ENCODE peak calls at places on chromosome 17, in nine cellular contexts. H is dorsolateral prefrontal cortex; K is CD8-positive, alpha-beta T cell; Z is progenitor cell of endocrine pancreas; U is RWPE2; X is OCI-LY7; E is BJ; I is esophagus squamous epithelium; A is lower leg skin. N is an unnamed sample.

GRCh38 chr17:57459286-57459915 is 203.1 kb downstream of the MSI2 start:
- DNase-seq in H (no peak), K (no peak), Z (no peak), U (no peak), X (no peak), E (no peak), I (no peak), A (no peak), N (no peak)

GRCh38 chr17:59512844-59513383 is 52.5 kb upstream of the DHX40 start:
- DNase-seq in H (no peak), K (no peak), Z (no peak), U (no peak), X (no peak), E (no peak), I (no peak), A (no peak), N (no peak)

GRCh38 chr17:59341922-59342321 is 10.5 kb downstream of the YPEL2 start:
- DNase-seq in H (no peak), K (no peak), Z (no peak), U (no peak), X (no peak), E (no peak), I (no peak), A (no peak), N (no peak)

GRCh38 chr17:18139949-18140348 is 31.4 kb downstream of the MYO15A start:
- DNase-seq in H (no peak), K (no peak), Z (no peak), U (no peak), X (no peak), E (no peak), I (no peak), A (no peak), N (no peak)

GRCh38 chr17:60641810-60642220 is 35.8 kb upstream of the BCAS3 start:
- DNase-seq in H (peak), K (peak), Z (peak), U (no peak), X (peak), E (peak), I (no peak), A (no peak), N (peak)

GRCh38 chr17:42233994-42234393 is 39.7 kb upstream of the GHDC start:
- DNase-seq in H (no peak), K (no peak), Z (no peak), U (no peak), X (no peak), E (no peak), I (no peak), A (no peak), N (no peak)

GRCh38 chr17:22467720-22468119 is 775.4 kb downstream of the KCNJ18 start:
- DNase-seq in H (no peak), K (no peak), Z (no peak), U (no peak), X (no peak), E (no peak), I (no peak), A (peak), N (no peak)

GRCh38 chr17:58300336-58300735 is 19.6 kb upstream of the MPO start:
- DNase-seq in H (no peak), K (no peak), Z (no peak), U (peak), X (no peak), E (no peak), I (no peak), A (peak), N (peak)

GRCh38 chr17:21043296-21044232 is 753 bp upstream of the USP22 start:
- DNase-seq in H (peak), K (peak), Z (peak), U (peak), X (peak), E (peak), I (peak), A (peak), N (no peak)

GRCh38 chr17:16255481-16255901 is 38.5 kb downstream of the PIGL start:
- DNase-seq in H (peak), K (no peak), Z (no peak), U (no peak), X (no peak), E (no peak), I (no peak), A (no peak), N (no peak)

GRCh38 chr17:72876413-72876812 is 216.1 kb downstream of the SLC39A11 start:
- DNase-seq in H (no peak), K (no peak), Z (no peak), U (no peak), X (no peak), E (no peak), I (no peak), A (no peak), N (no peak)

GRCh38 chr17:55275894-55276804 is 11.4 kb downstream of the HLF start:
- DNase-seq in H (no peak), K (no peak), Z (no peak), U (no peak), X (no peak), E (no peak), I (no peak), A (no peak), N (no peak)

GRCh38 chr17:77613627-77614026 is 344.9 kb upstream of the TNRC6C start:
- DNase-seq in H (no peak), K (no peak), Z (no peak), U (peak), X (no peak), E (no peak), I (no peak), A (peak), N (no peak)

GRCh38 chr17:68302666-68303065 is 11.4 kb downstream of the ARSG start:
- DNase-seq in H (no peak), K (no peak), Z (no peak), U (no peak), X (no peak), E (no peak), I (no peak), A (no peak), N (no peak)

GRCh38 chr17:49687878-49688491 is 10.1 kb upstream of the SPOP start:
- DNase-seq in H (no peak), K (peak), Z (no peak), U (no peak), X (peak), E (no peak), I (no peak), A (peak), N (no peak)

GRCh38 chr17:29037739-29038465 is 5.0 kb upstream of the PIPOX start:
- DNase-seq in H (peak), K (no peak), Z (no peak), U (no peak), X (no peak), E (no peak), I (no peak), A (no peak), N (no peak)

GRCh38 chr17:42554250-42555121 is 1.8 kb downstream of the HSD17B1 start:
- DNase-seq in H (peak), K (peak), Z (peak), U (no peak), X (peak), E (no peak), I (no peak), A (peak), N (peak)

GRCh38 chr17:36937001-36937960 is at the start of gene LHX1:
- DNase-seq in H (peak), K (no peak), Z (no peak), U (no peak), X (no peak), E (no peak), I (no peak), A (peak), N (peak)

GRCh38 chr17:27817731-27818130 is 17.4 kb upstream of the NOS2 start:
- DNase-seq in H (no peak), K (no peak), Z (no peak), U (no peak), X (no peak), E (no peak), I (no peak), A (no peak), N (no peak)

GRCh38 chr17:33778505-33779398 is 476.3 kb upstream of the CCL2 start:
- DNase-seq in H (peak), K (peak), Z (peak), U (no peak), X (peak), E (peak), I (no peak), A (no peak), N (no peak)

GRCh38 chr17:3989156-3989886 is 25.1 kb upstream of the ATP2A3 start:
- DNase-seq in H (no peak), K (no peak), Z (no peak), U (no peak), X (no peak), E (no peak), I (no peak), A (no peak), N (no peak)

DNA sequence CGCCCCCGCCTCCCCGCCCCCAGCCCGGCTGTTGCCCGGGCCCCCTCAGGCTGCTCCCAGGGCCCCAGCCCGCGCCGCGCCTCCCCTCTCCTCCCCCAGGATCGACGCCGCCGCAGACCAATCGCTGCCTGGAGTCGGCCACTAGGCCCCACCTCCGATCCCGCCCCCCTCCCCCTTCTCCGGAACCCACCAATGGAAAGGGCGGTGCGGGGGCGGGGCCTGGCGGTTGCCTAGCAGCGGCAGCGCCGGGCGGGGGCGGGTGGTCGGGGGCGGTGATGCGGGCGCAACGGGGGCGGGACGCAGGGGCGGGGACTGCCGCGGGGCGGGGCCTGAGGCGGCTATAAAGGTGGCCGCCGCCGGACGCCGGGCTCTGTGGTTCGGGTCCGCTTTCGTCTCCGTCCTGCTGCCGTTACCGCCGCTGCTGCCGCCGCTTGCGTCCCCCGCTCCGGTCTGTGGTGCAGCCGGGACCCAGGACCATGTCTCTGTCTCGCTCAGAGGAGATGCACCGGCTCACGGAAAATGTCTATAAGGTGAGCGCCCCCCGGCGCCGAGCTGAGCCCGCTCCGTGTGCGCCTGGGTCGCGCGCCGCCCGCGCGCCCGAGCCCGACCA is at the start of gene BAIAP2:
- DNase-seq in H (peak), K (peak), Z (peak), U (peak), X (peak), E (no peak), I (peak), A (peak), N (peak)
- TF ChIP-seq CTCF in H (no peak), K (no peak), Z (peak), U (no peak), X (peak), E (no peak), I (no peak), A (no peak), N (no peak)

GRCh38 chr17:80575057-80575875 is 30.6 kb downstream of the RPTOR start:
- DNase-seq in H (peak), K (peak), Z (peak), U (no peak), X (peak), E (no peak), I (peak), A (peak), N (peak)
- TF ChIP-seq CTCF in H (peak), K (peak), Z (peak), U (peak), X (peak), E (peak), I (peak), A (peak), N (peak)

GRCh38 chr17:81527591-81528383 is at the start of gene FSCN2:
- DNase-seq in H (no peak), K (no peak), Z (no peak), U (no peak), X (no peak), E (no peak), I (no peak), A (no peak), N (no peak)
- TF ChIP-seq CTCF in H (no peak), K (no peak), Z (no peak), U (no peak), X (no peak), E (peak), I (no peak), A (no peak), N (no peak)

DNA sequence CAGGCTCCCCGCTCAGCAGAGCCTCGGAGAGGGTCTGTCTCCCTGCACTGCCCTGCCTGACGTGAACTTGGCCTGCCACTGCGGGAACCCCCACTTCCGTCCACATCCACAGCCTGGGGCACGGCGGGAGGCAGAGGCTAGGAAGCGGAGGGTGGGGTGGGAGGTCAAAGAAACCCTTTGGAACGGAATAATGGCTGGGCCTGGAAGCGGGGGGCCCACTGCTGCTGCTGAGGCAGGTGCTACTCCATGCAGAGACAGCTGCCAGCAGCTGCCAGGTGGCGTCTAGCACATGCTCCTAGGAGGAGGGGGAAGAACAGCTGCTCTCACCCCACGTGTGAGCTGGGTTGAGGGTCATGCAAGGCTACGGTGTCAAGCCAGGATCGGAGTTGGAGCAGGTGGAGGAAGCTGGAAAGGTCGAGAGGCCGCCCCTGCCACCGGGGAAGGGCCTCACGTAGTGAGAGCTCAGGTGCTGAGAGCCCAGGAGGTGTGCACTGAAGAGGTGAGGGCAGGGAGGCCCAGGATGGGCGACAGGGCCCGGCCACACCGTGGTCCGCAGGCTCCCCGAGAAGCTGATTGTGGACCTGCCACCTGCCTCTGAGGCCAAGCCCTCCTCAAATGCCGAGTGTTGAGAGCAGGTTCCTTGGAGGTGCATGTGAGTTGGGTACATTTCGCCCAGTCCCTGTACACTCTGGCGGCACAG is 9.8 kb downstream of the FSCN2 start:
- DNase-seq in H (no peak), K (no peak), Z (no peak), U (no peak), X (peak), E (no peak), I (no peak), A (no peak), N (no peak)
- TF ChIP-seq CTCF in H (no peak), K (no peak), Z (no peak), U (peak), X (peak), E (no peak), I (no peak), A (no peak), N (no peak)

DNA sequence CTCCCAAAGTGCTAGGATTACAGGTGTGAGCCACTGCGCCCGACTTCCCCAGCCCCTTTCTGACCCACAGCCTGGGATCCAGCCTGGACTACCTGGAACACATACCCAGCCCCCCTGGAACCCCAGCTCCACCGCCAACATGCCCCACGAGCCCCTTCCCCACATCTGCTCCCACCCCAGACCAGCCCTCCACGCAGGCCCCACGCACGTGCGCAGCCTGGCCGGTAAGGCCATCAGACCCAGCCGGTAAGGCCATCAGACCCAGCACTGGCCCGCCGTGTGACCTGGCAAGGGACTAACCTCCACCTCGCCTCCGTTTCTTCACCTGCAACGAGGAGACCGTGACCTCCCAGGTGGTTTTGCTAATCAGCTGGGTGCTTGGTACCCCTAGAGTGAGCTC is 46.5 kb downstream of the RPH3AL start:
- DNase-seq in H (no peak), K (no peak), Z (no peak), U (peak), X (no peak), E (no peak), I (no peak), A (no peak), N (no peak)
- TF ChIP-seq CTCF in H (no peak), K (no peak), Z (no peak), U (no peak), X (no peak), E (no peak), I (no peak), A (no peak), N (no peak)